ENCODE peak calls at places on chromosomes 7 and 10, in six cellular contexts. Y is HFF-Myc, O is mammary epithelial cell, K is B cell, E is lower lobe of right lung, R is tibial artery. C is an unnamed sample.

GRCh38 chr10:102930720-102931119 is 12.6 kb downstream of the CNNM2 start:
- DNase-seq in E (no peak), R (no peak), Y (no peak), O (no peak), K (no peak), C (no peak)

GRCh38 chr10:77926566-77927342 is at the start of gene DLG5:
- DNase-seq in R (peak), E (peak), K (peak), O (peak), Y (no peak), C (no peak)

GRCh38 chr10:52740913-52741675 is 31.5 kb downstream of the MBL2 start:
- DNase-seq in Y (no peak), K (peak), E (no peak), R (peak), O (no peak), C (no peak)

GRCh38 chr10:12898271-12898670 is 103.2 kb downstream of the CCDC3 start:
- DNase-seq in E (no peak), Y (no peak), O (no peak), R (no peak), K (no peak), C (no peak)

GRCh38 chr10:14016011-14016536 is 314.6 kb downstream of the FRMD4A start:
- DNase-seq in E (peak), R (peak), K (peak), O (no peak), Y (no peak), C (peak)

GRCh38 chr7:148819697-148820332 is 64.3 kb downstream of the EZH2 start:
- DNase-seq in O (peak), R (no peak), E (no peak), K (no peak), Y (no peak), C (no peak)

GRCh38 chr7:100602889-100603696 is 930 bp downstream of the PCOLCE start:
- DNase-seq in E (no peak), Y (peak), R (peak), O (no peak), K (no peak), C (no peak)

GRCh38 chr7:50317697-50318640 is 13.5 kb downstream of the IKZF1 start:
- DNase-seq in O (no peak), K (peak), R (no peak), E (no peak), Y (no peak), C (no peak)

GRCh38 chr7:115216652-115217051 is 294.8 kb downstream of the MDFIC start:
- DNase-seq in Y (no peak), O (no peak), K (no peak), E (no peak), R (no peak), C (no peak)

GRCh38 chr10:132866601-132867381 is 75.6 kb downstream of the CFAP46 start:
- DNase-seq in R (no peak), K (no peak), Y (no peak), O (no peak), E (peak), C (peak)

GRCh38 chr10:105150486-105150885 is 509.4 kb downstream of the SORCS3 start:
- DNase-seq in O (no peak), E (no peak), R (no peak), Y (no peak), K (no peak), C (no peak)

GRCh38 chr10:133355266-133355665 is 2.6 kb downstream of the FUOM start:
- DNase-seq in E (peak), O (no peak), Y (no peak), K (no peak), R (no peak), C (no peak)

GRCh38 chr10:110915035-110915434 is 3.9 kb downstream of the BBIP1 start:
- DNase-seq in E (no peak), R (no peak), Y (no peak), O (no peak), K (no peak), C (no peak)

GRCh38 chr7:101094791-101095375 is 9.6 kb downstream of the TRIM56 start:
- DNase-seq in K (no peak), E (peak), Y (no peak), O (no peak), R (no peak), C (no peak)

GRCh38 chr7:41005381-41005901 is 697.4 kb downstream of the INHBA start:
- DNase-seq in Y (peak), O (peak), K (no peak), E (no peak), R (peak), C (no peak)

GRCh38 chr7:33958126-33958525 is 52.8 kb downstream of the BMPER start:
- DNase-seq in E (no peak), O (no peak), K (no peak), R (no peak), Y (no peak), C (no peak)

GRCh38 chr7:133827707-133828580 is 299.2 kb upstream of the LRGUK start:
- DNase-seq in Y (no peak), E (no peak), O (peak), R (no peak), K (no peak), C (no peak)

GRCh38 chr7:533266-533665 is 13.6 kb upstream of the PDGFA start:
- DNase-seq in Y (no peak), E (no peak), R (no peak), K (no peak), O (no peak), C (no peak)

GRCh38 chr7:44272981-44273380 is 52.4 kb downstream of the CAMK2B start:
- DNase-seq in E (no peak), K (no peak), R (no peak), O (no peak), Y (no peak), C (no peak)

GRCh38 chr7:110519851-110520250 is 571.1 kb upstream of the LRRN3 start:
- DNase-seq in K (no peak), R (no peak), E (no peak), O (no peak), Y (no peak), C (no peak)

GRCh38 chr7:13117103-13117502 is 429.7 kb downstream of the ARL4A start:
- DNase-seq in E (no peak), R (no peak), K (peak), Y (no peak), O (no peak), C (no peak)
- TF ChIP-seq CTCF in E (no peak), R (no peak), K (no peak), Y (no peak), O (peak), C (no peak)

DNA sequence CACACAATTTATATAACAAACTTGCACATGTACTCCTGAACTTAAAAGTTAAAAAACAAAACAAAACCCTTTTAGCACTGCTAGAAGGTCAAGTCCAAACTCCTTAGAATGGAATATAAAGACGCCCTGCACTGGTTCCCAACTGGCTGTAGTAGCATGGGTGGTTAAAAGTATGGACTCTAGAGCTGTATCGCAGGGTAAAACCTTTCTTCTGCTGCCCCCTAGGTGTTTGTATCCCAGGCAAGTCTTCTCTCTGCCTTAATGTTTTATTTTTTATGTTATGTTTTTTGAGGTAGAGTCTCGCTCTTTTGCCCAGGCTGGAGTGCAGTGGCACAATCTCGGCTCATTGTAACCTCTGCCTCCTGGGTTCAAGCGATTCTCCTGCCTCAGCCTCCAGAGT is 35.2 kb downstream of the LSMEM1 start:
- DNase-seq in R (no peak), K (no peak), Y (no peak), E (no peak), O (no peak), C (no peak)
- TF ChIP-seq CTCF in R (no peak), K (no peak), Y (no peak), E (no peak), O (no peak), C (no peak)

DNA sequence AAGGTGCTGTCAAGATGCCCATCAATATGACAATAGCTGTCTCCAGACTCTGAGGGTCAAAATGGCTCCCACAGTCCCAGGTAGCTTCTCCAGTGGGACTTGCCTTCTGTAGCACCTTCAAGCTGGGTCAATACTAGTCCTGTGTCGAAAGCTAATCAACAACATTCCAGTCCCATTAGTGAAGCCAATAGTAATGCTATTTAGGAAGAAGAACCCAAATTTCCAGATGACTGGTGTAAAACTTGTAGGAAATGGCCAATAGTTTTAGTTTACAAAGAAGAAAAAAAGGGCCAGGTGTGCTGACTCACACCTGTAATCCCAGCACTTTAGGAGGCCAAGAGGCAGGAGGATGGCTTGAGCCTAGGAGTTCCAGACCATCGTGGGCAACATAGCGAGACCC is 2.0 kb upstream of the SPOCK2 start:
- DNase-seq in E (no peak), K (no peak), R (no peak), Y (no peak), O (no peak), C (no peak)
- TF ChIP-seq CTCF in E (no peak), K (no peak), R (no peak), Y (no peak), O (no peak), C (no peak)

GRCh38 chr7:78090616-78091015 is 292.0 kb downstream of the PHTF2 start:
- DNase-seq in Y (no peak), E (no peak), K (no peak), R (no peak), O (no peak), C (no peak)
- TF ChIP-seq CTCF in Y (no peak), E (no peak), K (no peak), R (no peak), O (peak), C (no peak)

GRCh38 chr10:25261571-25261970 is 86.8 kb downstream of the GPR158 start:
- DNase-seq in K (no peak), O (no peak), R (no peak), E (no peak), Y (no peak), C (no peak)

GRCh38 chr10:25261110-25261509 is 86.3 kb downstream of the GPR158 start:
- DNase-seq in R (no peak), K (no peak), O (no peak), Y (no peak), E (no peak), C (no peak)

DNA sequence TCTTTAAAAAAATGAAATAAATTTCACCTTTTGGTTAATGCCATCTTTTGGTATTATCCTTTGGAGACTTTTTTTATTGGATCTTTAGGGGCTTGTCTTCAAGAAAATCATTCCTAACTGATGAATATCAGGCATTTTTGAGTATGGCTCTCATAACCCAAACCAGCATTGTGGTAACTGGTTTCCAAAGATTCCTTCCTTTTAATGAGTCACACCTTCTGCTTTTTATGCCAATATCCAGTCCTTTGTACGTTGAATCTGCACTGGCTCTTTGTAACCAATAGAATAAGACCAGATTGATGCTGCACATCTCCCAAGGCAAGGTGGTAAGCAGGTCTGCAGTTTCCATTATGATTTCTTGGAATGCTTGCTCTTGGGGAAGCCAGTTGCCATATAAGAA is 89.1 kb downstream of the GPR158 start:
- DNase-seq in K (no peak), Y (no peak), O (no peak), E (no peak), R (no peak), C (no peak)
- TF ChIP-seq CTCF in K (no peak), Y (no peak), O (no peak), E (no peak), R (no peak), C (no peak)

C was measured in CD14-positive monocyte.